ENCODE peak calls at places on chromosomes 12 and 14, in four cellular contexts. C, L, I and W are unnamed samples.

GRCh38 chr14:83842536-83842935 is 1687.4 kb upstream of the FLRT2 start:
- DNase-seq in C (no peak), L (no peak), I (no peak), W (no peak)

GRCh38 chr12:60539592-60539991 is 943.8 kb downstream of the SLC16A7 start:
- DNase-seq in C (no peak), L (no peak), I (no peak), W (peak; percentile 5)

GRCh38 chr12:89390802-89391673 is 38.7 kb upstream of the DUSP6 start:
- DNase-seq in C (no peak), L (no peak), I (no peak), W (peak; percentile 84)

GRCh38 chr12:91133871-91134270 is 22.6 kb upstream of the LUM start:
- DNase-seq in C (no peak), L (no peak), I (no peak), W (peak; percentile 88)

GRCh38 chr14:34785223-34786006 is 71.0 kb upstream of the CFL2 start:
- DNase-seq in C (no peak), L (no peak), I (no peak), W (no peak)

GRCh38 chr12:58424735-58425379 is 483.5 kb downstream of the ATP23 start:
- DNase-seq in C (no peak), L (no peak), I (no peak), W (peak; percentile 44)

GRCh38 chr12:3288690-3289089 is 202.3 kb upstream of the PRMT8 start:
- DNase-seq in C (no peak), L (no peak), I (no peak), W (no peak)

GRCh38 chr14:33435911-33436310 is 497.2 kb downstream of the NPAS3 start:
- DNase-seq in C (no peak), L (no peak), I (peak; percentile 35), W (peak; percentile 92)

GRCh38 chr12:116880817-116881324 is 370 bp downstream of the HRK start:
- DNase-seq in C (peak; percentile 79), L (no peak), I (peak; percentile 92), W (peak; percentile 67)

GRCh38 chr12:59834659-59835474 is 239.0 kb downstream of the SLC16A7 start:
- DNase-seq in C (peak; percentile 37), L (peak; percentile 13), I (peak; percentile 56), W (peak; percentile 53)

GRCh38 chr12:21850419-21850818 is 75.9 kb upstream of the KCNJ8 start:
- DNase-seq in C (no peak), L (no peak), I (no peak), W (no peak)

GRCh38 chr12:118980407-118981014 is 830 bp upstream of the SRRM4 start:
- DNase-seq in C (peak; percentile 51), L (no peak), I (no peak), W (no peak)

GRCh38 chr12:8566525-8566924 is 25.8 kb upstream of the CLEC4E start:
- DNase-seq in C (no peak), L (no peak), I (no peak), W (no peak)

GRCh38 chr14:33851366-33851765 is 99.5 kb downstream of the EGLN3 start:
- DNase-seq in C (no peak), L (no peak), I (no peak), W (no peak)

GRCh38 chr12:101045486-101046474 is 164.3 kb downstream of the SLC5A8 start:
- DNase-seq in C (no peak), L (no peak), I (peak; percentile 18), W (peak; percentile 61)

GRCh38 chr14:59305836-59306555 is 117.5 kb downstream of the DAAM1 start:
- DNase-seq in C (no peak), L (no peak), I (no peak), W (peak; percentile 76)

GRCh38 chr12:56129210-56129691 is 1.2 kb downstream of the ESYT1 start:
- DNase-seq in C (peak; percentile 66), L (no peak), I (peak; percentile 89), W (peak; percentile 79)

GRCh38 chr12:130339946-130340345 is 2.3 kb downstream of the PIWIL1 start:
- DNase-seq in C (peak; percentile 29), L (no peak), I (peak; percentile 62), W (no peak)

GRCh38 chr12:92400006-92400405 is 254.4 kb upstream of the BTG1 start:
- DNase-seq in C (no peak), L (no peak), I (no peak), W (no peak)

GRCh38 chr12:26870491-26871419 is 37.8 kb upstream of the ITPR2 start:
- DNase-seq in C (no peak), L (peak; percentile 33), I (no peak), W (peak; percentile 52)

GRCh38 chr12:49784756-49785409 is 43.3 kb downstream of the NCKAP5L start:
- DNase-seq in C (no peak), L (no peak), I (peak; percentile 23), W (peak; percentile 70)

GRCh38 chr14:93961610-93962009 is 14.8 kb downstream of the ASB2 start:
- DNase-seq in C (no peak), L (no peak), I (peak; percentile 72), W (no peak)

GRCh38 chr12:42705863-42706262 is 116.3 kb upstream of the PRICKLE1 start:
- DNase-seq in C (peak; percentile 26), L (no peak), I (peak; percentile 63), W (peak; percentile 92)

GRCh38 chr12:100826323-100826722 is 31.7 kb downstream of the ANO4 start:
- DNase-seq in C (peak; percentile 60), L (peak; percentile 13), I (no peak), W (peak; percentile 77)

GRCh38 chr12:94100254-94100653 is 48.1 kb upstream of the PLXNC1 start:
- DNase-seq in C (peak; percentile 84), L (no peak), I (peak; percentile 76), W (peak; percentile 34)

GRCh38 chr14:71202881-71203280 is 295.6 kb downstream of the PCNX1 start:
- DNase-seq in C (peak; percentile 31), L (no peak), I (no peak), W (peak; percentile 42)

GRCh38 chr12:96578526-96579125 is 89.2 kb downstream of the CFAP54 start:
- DNase-seq in C (peak; percentile 69), L (peak; percentile 54), I (peak; percentile 39), W (peak; percentile 80)

GRCh38 chr12:65728913-65729793 is 95.1 kb upstream of the HMGA2 start:
- DNase-seq in C (peak; percentile 78), L (peak; percentile 59), I (no peak), W (peak; percentile 48)

GRCh38 chr12:1474059-1474537 is 120.3 kb downstream of the FBXL14 start:
- DNase-seq in C (peak; percentile 19), L (peak; percentile 65), I (peak; percentile 68), W (peak; percentile 97)

GRCh38 chr12:76422878-76423438 is 74.7 kb upstream of the BBS10 start:
- DNase-seq in C (peak; percentile 27), L (no peak), I (no peak), W (peak; percentile 64)

GRCh38 chr12:64624035-64624434 is 13.7 kb downstream of the RASSF3 start:
- DNase-seq in C (no peak), L (no peak), I (no peak), W (no peak)
- H3K4me2 ChIP-seq in C (no peak overlapping the region), L (peak overlapping the region; percentile 75), I (no peak overlapping the region), W (no peak overlapping the region)

GRCh38 chr14:52801014-52801708 is 9.8 kb upstream of the GNPNAT1 start:
- DNase-seq in C (peak; percentile 40), L (no peak), I (peak; percentile 89), W (peak; percentile 95)
- H3K27ac ChIP-seq in C (no peak overlapping the region), L (no peak overlapping the region), I (peak overlapping the region; percentile 91), W (peak overlapping the region; percentile 90)

GRCh38 chr12:9646794-9647622 is 22.5 kb upstream of the CLEC2D start:
- DNase-seq in C (peak; percentile 73), L (no peak), I (no peak), W (peak; percentile 47)
- H3K4me3 ChIP-seq in C (peak overlapping the region; percentile 78), L (peak overlapping the region; percentile 61), I (peak overlapping the region; percentile 80), W (peak overlapping the region; percentile 82)

GRCh38 chr14:90671382-90671781 is 144.8 kb downstream of the TTC7B start:
- DNase-seq in C (no peak), L (no peak), I (no peak), W (no peak)
- H3K4me2 ChIP-seq in C (no peak overlapping the region), L (no peak overlapping the region), I (no peak overlapping the region), W (no peak overlapping the region)

DNA sequence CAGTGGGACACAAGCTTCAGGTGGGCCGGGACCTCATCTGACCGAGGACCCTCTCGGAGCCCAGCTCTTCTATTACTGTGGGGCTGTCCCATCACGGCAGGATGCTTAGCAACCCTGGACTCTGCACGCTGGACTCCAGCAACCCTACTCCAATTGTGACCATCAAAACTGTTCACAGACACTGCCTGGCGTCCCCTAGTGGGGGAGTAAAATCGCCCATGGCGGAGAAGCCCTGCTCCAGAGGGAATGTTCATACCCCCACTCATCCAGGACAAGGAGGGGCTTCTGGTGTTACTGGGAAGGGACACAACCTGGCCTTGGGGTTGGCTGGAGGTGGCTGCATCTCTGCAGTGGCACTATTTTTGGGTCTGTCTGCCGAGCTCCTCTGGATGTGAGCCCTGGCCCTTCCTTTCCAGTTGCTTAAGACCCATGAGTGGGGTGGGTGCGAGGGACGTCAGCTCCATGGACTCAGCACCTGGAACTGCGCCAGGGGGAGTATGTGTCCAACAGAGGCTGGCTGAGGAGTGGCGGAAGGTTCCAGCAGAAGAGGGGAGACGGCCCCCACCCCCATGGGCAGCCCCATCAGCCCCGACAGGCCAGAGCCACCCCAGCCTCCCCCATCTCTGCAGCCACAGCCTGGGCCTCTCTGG is 103.8 kb downstream of the RFLNA start:
- DNase-seq in C (no peak), L (no peak), I (no peak), W (no peak)
- H3K27ac ChIP-seq in C (no peak overlapping the region), L (no peak overlapping the region), I (no peak overlapping the region), W (no peak overlapping the region)

DNA sequence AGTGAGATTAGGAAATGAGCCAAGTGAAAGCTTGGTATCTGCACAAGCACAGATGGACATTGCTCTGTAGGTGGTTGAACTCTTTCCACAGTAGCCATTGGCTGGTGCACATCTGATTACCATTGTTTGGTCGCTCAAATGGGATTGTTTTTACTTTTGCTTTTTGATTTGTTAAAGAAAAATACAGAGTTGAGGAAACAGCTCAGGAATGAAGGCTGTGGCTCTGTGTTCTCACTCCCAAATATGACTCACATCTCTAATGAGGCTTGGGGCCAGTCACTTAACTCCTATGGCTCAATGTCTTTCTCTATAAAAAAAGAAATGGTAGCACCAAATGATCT is 241.3 kb downstream of the BMP4 start:
- DNase-seq in C (no peak), L (peak; percentile 32), I (no peak), W (peak; percentile 59)
- H3K4me3 ChIP-seq in C (no peak overlapping the region), L (no peak overlapping the region), I (no peak overlapping the region), W (peak overlapping the region; percentile 9)

GRCh38 chr14:102786758-102787157 is 9.5 kb downstream of the TRAF3 start:
- DNase-seq in C (no peak), L (no peak), I (no peak), W (peak; percentile 45)
- H3K4me2 ChIP-seq in C (no peak overlapping the region), L (peak overlapping the region; percentile 42), I (no peak overlapping the region), W (no peak overlapping the region)

GRCh38 chr12:28993720-28994119 is 155.4 kb upstream of the FAR2 start:
- DNase-seq in C (peak; percentile 8), L (no peak), I (no peak), W (no peak)
- H3K27ac ChIP-seq in C (no peak overlapping the region), L (no peak overlapping the region), I (no peak overlapping the region), W (no peak overlapping the region)

GRCh38 chr12:99367181-99367580 is 280.4 kb upstream of the GARIN6 start:
- DNase-seq in C (no peak), L (no peak), I (no peak), W (no peak)

GRCh38 chr12:99372257-99372933 is 275.2 kb upstream of the GARIN6 start:
- DNase-seq in C (no peak), L (no peak), I (no peak), W (no peak)

DNA sequence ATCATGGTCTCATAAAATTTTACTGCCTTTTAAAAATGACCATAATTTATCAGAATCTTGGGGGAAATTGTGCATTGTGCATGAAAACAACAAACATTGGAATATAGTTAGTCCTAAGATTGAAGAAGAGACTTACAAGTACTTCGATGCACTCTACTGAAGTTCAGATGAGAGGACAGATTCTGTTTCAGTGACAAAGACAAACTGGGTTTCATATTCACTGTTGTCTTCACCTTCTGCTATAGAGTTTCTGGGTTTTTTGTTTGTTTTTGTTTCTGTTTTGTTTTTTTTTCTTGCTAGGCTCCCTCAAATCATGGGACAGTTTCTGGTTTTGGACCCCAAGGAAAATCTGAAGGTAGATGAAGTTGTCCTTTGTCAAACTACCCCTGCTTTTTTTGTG is 276.8 kb upstream of the GARIN6 start:
- DNase-seq in C (no peak), L (no peak), I (no peak), W (no peak)
- H3K4me3 ChIP-seq in C (no peak overlapping the region), L (no peak overlapping the region), I (no peak overlapping the region), W (no peak overlapping the region)